ENCODE peak calls at places on chromosomes 11 and 22, in six cellular contexts. One of them, this sample, is unnamed.

GRCh38 chr11:35802221-35802620 is 139.6 kb downstream of the TRIM44 start:
- DNase-seq in IMR-90: no peak
- DNase-seq in uterus: no peak
- DNase-seq in endodermal cell: no peak
- DNase-seq in esophagus muscularis mucosa: no peak
- DNase-seq in MM.1S: no peak
- DNase-seq in this sample: no peak

GRCh38 chr11:83521647-83522596 is 235.8 kb upstream of the CCDC90B start:
- DNase-seq in MM.1S: no peak
- DNase-seq in uterus: no peak
- DNase-seq in IMR-90: peak
- DNase-seq in endodermal cell: peak
- DNase-seq in esophagus muscularis mucosa: peak
- DNase-seq in this sample: peak

GRCh38 chr11:67238894-67239794 is 27.1 kb upstream of the GRK2 start:
- DNase-seq in MM.1S: peak
- DNase-seq in IMR-90: peak
- DNase-seq in esophagus muscularis mucosa: no peak
- DNase-seq in uterus: no peak
- DNase-seq in endodermal cell: no peak
- DNase-seq in this sample: peak

GRCh38 chr11:19614370-19614936 is 98.2 kb upstream of the NAV2 start:
- DNase-seq in esophagus muscularis mucosa: no peak
- DNase-seq in IMR-90: no peak
- DNase-seq in endodermal cell: no peak
- DNase-seq in uterus: no peak
- DNase-seq in MM.1S: no peak
- DNase-seq in this sample: no peak

GRCh38 chr11:44849424-44849823 is 101.3 kb downstream of the TP53I11 start:
- DNase-seq in uterus: no peak
- DNase-seq in MM.1S: no peak
- DNase-seq in endodermal cell: no peak
- DNase-seq in IMR-90: no peak
- DNase-seq in esophagus muscularis mucosa: no peak
- DNase-seq in this sample: no peak

GRCh38 chr11:35515224-35515623 is 10.2 kb downstream of the PAMR1 start:
- DNase-seq in esophagus muscularis mucosa: peak
- DNase-seq in endodermal cell: no peak
- DNase-seq in MM.1S: no peak
- DNase-seq in IMR-90: peak
- DNase-seq in uterus: no peak
- DNase-seq in this sample: peak

GRCh38 chr11:60887531-60887930 is 18.9 kb downstream of the PRPF19 start:
- DNase-seq in IMR-90: peak
- DNase-seq in MM.1S: peak
- DNase-seq in endodermal cell: peak
- DNase-seq in uterus: no peak
- DNase-seq in esophagus muscularis mucosa: no peak
- DNase-seq in this sample: peak

GRCh38 chr11:35964846-35965245 is 21.0 kb downstream of the LDLRAD3 start:
- DNase-seq in endodermal cell: no peak
- DNase-seq in uterus: no peak
- DNase-seq in MM.1S: no peak
- DNase-seq in esophagus muscularis mucosa: no peak
- DNase-seq in IMR-90: no peak
- DNase-seq in this sample: no peak

GRCh38 chr11:102940714-102941588 is 14.6 kb downstream of the MMP13 start:
- DNase-seq in IMR-90: peak
- DNase-seq in MM.1S: peak
- DNase-seq in uterus: no peak
- DNase-seq in endodermal cell: peak
- DNase-seq in esophagus muscularis mucosa: no peak
- DNase-seq in this sample: peak

DNA sequence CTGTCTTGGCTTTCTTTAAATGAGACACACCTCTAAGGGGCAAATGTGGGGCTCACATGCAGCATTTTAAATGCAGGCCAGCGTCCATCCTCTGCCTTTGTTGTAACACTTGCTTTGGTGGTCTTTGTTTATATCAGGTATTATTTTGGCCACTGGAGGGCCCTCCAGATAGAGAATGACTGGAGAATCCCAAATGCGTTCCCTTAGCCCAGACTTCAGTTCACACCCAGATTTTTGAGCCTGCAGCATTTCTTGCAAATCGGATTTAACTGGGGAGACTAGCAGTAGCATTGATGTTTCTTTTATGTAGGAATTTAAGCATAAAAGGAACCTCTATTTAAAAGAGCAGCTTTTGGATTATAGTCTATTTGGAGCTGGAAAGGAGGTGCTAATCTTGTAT is 200.2 kb upstream of the SORL1-AS1 start:
- DNase-seq in esophagus muscularis mucosa: no peak
- DNase-seq in MM.1S: no peak
- DNase-seq in uterus: no peak
- DNase-seq in IMR-90: no peak
- DNase-seq in endodermal cell: no peak
- DNase-seq in this sample: peak
- TF ChIP-seq CTCF in esophagus muscularis mucosa: peak
- TF ChIP-seq CTCF in MM.1S: no peak
- TF ChIP-seq CTCF in uterus: peak
- TF ChIP-seq CTCF in IMR-90: peak
- TF ChIP-seq CTCF in endodermal cell: peak
- TF ChIP-seq CTCF in this sample: peak

GRCh38 chr11:122976734-122977454 is 4.7 kb downstream of the BSX start:
- DNase-seq in endodermal cell: peak
- DNase-seq in MM.1S: no peak
- DNase-seq in IMR-90: no peak
- DNase-seq in esophagus muscularis mucosa: no peak
- DNase-seq in uterus: no peak
- DNase-seq in this sample: no peak

GRCh38 chr11:122979815-122980656 is 1.6 kb downstream of the BSX start:
- DNase-seq in endodermal cell: peak
- DNase-seq in uterus: no peak
- DNase-seq in IMR-90: no peak
- DNase-seq in esophagus muscularis mucosa: no peak
- DNase-seq in MM.1S: no peak
- DNase-seq in this sample: no peak

GRCh38 chr11:122978303-122978620 is 3.4 kb downstream of the BSX start:
- DNase-seq in endodermal cell: no peak
- DNase-seq in IMR-90: no peak
- DNase-seq in MM.1S: no peak
- DNase-seq in esophagus muscularis mucosa: no peak
- DNase-seq in uterus: no peak
- DNase-seq in this sample: no peak

GRCh38 chr11:122977455-122978302 is 4.0 kb downstream of the BSX start:
- DNase-seq in uterus: no peak
- DNase-seq in esophagus muscularis mucosa: no peak
- DNase-seq in IMR-90: no peak
- DNase-seq in endodermal cell: peak
- DNase-seq in MM.1S: no peak
- DNase-seq in this sample: no peak

DNA sequence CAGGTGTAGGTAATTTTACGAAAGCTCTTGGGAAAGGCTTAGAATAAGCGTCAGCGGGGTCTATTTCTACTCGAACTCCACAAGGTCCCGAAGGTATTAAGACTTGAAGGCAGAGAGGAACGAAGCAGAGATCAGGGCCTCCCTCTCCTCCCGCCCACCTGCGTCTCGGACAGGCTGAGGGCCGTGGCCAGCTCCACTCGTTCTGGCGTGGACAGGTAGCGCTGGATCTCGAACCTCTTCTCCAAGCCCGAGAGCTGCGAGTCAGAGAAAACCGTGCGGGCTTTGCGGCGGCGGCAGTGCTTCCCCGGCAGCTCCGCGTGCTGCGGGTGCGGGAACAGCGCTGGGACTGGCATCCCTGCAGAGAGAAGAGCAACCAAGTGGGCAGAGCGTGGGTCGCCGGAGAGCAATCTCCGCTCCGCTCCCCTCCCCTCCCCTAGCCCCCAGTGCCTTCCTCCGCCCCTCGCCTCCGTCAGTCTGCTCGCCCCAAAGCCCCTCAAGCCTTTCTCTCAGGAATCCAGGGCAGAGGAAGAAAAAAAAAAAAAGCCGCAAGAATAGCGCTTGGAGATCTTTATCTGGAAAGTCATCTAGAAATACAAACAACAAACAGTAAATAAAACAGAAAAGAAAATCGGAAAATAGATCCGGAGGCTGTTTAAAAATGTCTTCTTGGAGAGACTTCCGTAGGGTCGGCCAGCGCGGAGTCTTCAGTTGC is 2.4 kb downstream of the BSX start:
- DNase-seq in uterus: no peak
- DNase-seq in MM.1S: no peak
- DNase-seq in endodermal cell: peak
- DNase-seq in IMR-90: no peak
- DNase-seq in esophagus muscularis mucosa: no peak
- DNase-seq in this sample: no peak
- H3K4me3 ChIP-seq in uterus: no peak
- H3K4me3 ChIP-seq in MM.1S: no peak
- H3K4me3 ChIP-seq in endodermal cell: peak
- H3K4me3 ChIP-seq in IMR-90: no peak
- H3K4me3 ChIP-seq in esophagus muscularis mucosa: no peak
- H3K4me3 ChIP-seq in this sample: no peak

DNA sequence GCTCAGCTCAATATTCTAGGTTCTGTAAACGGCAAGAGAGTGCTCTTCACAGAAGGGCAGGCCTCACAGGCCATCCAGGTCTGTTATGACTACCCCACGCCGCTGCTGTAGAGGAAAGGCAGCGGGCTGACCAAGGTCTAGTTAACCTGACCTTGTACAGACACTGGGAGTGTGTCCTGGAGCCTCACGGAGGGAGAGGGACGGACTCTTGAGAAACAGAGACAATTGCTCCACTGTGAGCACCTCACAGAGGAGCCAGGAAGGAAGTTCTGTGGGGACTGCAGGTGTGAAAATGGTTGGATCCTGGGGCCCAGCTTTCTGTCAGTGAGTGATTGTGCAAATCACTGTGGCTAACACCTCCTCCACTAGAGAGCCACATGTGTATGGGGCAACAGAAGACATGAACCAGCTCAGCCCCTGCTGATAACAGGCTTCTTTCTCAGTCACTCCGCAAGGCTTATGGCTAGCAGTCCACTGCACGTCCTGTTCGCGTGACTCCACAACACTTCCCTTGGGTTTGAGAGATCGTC is 31.4 kb upstream of the YPEL1 start:
- DNase-seq in uterus: no peak
- DNase-seq in esophagus muscularis mucosa: no peak
- DNase-seq in MM.1S: no peak
- DNase-seq in endodermal cell: no peak
- DNase-seq in IMR-90: no peak
- DNase-seq in this sample: no peak
- TF ChIP-seq CTCF in uterus: no peak
- TF ChIP-seq CTCF in esophagus muscularis mucosa: no peak
- TF ChIP-seq CTCF in MM.1S: no peak
- TF ChIP-seq CTCF in endodermal cell: no peak
- TF ChIP-seq CTCF in IMR-90: no peak
- TF ChIP-seq CTCF in this sample: no peak

GRCh38 chr11:704799-705645 is 1.0 kb upstream of the EPS8L2 start:
- DNase-seq in MM.1S: no peak
- DNase-seq in IMR-90: no peak
- DNase-seq in endodermal cell: peak
- DNase-seq in esophagus muscularis mucosa: no peak
- DNase-seq in uterus: no peak
- DNase-seq in this sample: no peak

GRCh38 chr11:704189-704798 is 1.7 kb upstream of the EPS8L2 start:
- DNase-seq in endodermal cell: no peak
- DNase-seq in MM.1S: no peak
- DNase-seq in uterus: no peak
- DNase-seq in IMR-90: no peak
- DNase-seq in esophagus muscularis mucosa: no peak
- DNase-seq in this sample: no peak

GRCh38 chr11:706957-707816 is 1.2 kb downstream of the EPS8L2 start:
- DNase-seq in uterus: no peak
- DNase-seq in endodermal cell: peak
- DNase-seq in esophagus muscularis mucosa: no peak
- DNase-seq in IMR-90: no peak
- DNase-seq in MM.1S: no peak
- DNase-seq in this sample: no peak

GRCh38 chr11:706439-706956 is 467 bp downstream of the EPS8L2 start:
- DNase-seq in endodermal cell: peak
- DNase-seq in IMR-90: peak
- DNase-seq in uterus: no peak
- DNase-seq in esophagus muscularis mucosa: no peak
- DNase-seq in MM.1S: no peak
- DNase-seq in this sample: peak

GRCh38 chr11:705646-706438 is at the start of gene EPS8L2:
- DNase-seq in endodermal cell: peak
- DNase-seq in IMR-90: no peak
- DNase-seq in uterus: no peak
- DNase-seq in esophagus muscularis mucosa: no peak
- DNase-seq in MM.1S: no peak
- DNase-seq in this sample: no peak
- H3K4me3 ChIP-seq in endodermal cell: peak
- H3K4me3 ChIP-seq in IMR-90: peak
- H3K4me3 ChIP-seq in uterus: peak
- H3K4me3 ChIP-seq in esophagus muscularis mucosa: peak
- H3K4me3 ChIP-seq in MM.1S: no peak
- H3K4me3 ChIP-seq in this sample: peak

GRCh38 chr11:2589538-2589934 is 110.3 kb downstream of the KCNQ1OT1 start:
- DNase-seq in IMR-90: no peak
- DNase-seq in MM.1S: no peak
- DNase-seq in endodermal cell: no peak
- DNase-seq in esophagus muscularis mucosa: no peak
- DNase-seq in uterus: no peak
- DNase-seq in this sample: no peak
- TF ChIP-seq CTCF in IMR-90: no peak
- TF ChIP-seq CTCF in MM.1S: no peak
- TF ChIP-seq CTCF in endodermal cell: no peak
- TF ChIP-seq CTCF in esophagus muscularis mucosa: no peak
- TF ChIP-seq CTCF in uterus: no peak
- TF ChIP-seq CTCF in this sample: no peak

DNA sequence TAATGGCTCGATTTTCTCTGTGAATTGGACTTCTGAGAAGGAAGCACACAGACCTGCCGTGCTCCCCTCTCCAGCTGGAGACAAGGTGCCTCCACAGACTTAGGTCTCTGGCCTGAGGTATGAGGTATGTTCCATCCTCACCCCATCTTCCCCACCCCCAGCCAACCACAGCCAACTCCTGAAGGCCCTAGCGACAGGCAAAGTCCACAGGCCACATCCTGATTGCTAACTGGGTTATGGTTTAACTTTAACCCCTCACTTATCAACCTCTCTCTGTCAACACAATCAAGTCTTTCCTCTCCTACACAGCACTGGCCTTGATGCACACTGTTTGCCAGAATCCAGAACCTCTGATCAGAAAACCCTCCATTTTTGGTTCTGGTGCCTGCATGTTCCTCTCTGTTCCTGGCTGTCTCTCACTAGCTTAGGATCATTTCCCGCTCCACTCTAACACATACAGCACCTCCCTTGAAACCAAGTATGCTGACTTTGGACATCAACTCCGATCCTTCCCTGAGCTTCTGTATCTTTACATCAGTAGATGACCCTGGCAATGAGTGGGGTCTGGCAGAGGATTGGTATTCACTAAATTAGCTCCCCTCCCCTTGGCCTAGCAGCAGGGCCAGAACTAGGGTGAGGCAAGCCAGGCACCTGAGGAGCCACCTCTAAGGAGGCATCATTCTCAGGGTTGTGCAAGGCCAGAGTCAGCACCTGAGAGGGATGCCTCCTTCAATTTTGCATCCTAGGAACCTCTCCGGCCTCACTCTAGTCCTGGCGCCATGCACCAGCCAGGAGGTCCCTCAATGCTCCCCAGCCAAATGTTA is 22.0 kb downstream of the JAML start:
- DNase-seq in uterus: no peak
- DNase-seq in IMR-90: no peak
- DNase-seq in MM.1S: no peak
- DNase-seq in endodermal cell: no peak
- DNase-seq in esophagus muscularis mucosa: no peak
- DNase-seq in this sample: no peak
- H3K4me3 ChIP-seq in uterus: no peak
- H3K4me3 ChIP-seq in IMR-90: no peak
- H3K4me3 ChIP-seq in MM.1S: no peak
- H3K4me3 ChIP-seq in endodermal cell: peak
- H3K4me3 ChIP-seq in esophagus muscularis mucosa: no peak
- H3K4me3 ChIP-seq in this sample: no peak

GRCh38 chr11:92960886-92961285 is 8.6 kb upstream of the MTNR1B start:
- DNase-seq in esophagus muscularis mucosa: no peak
- DNase-seq in MM.1S: no peak
- DNase-seq in uterus: no peak
- DNase-seq in endodermal cell: no peak
- DNase-seq in IMR-90: no peak
- DNase-seq in this sample: peak
- TF ChIP-seq CTCF in esophagus muscularis mucosa: no peak
- TF ChIP-seq CTCF in MM.1S: no peak
- TF ChIP-seq CTCF in uterus: no peak
- TF ChIP-seq CTCF in endodermal cell: no peak
- TF ChIP-seq CTCF in IMR-90: no peak
- TF ChIP-seq CTCF in this sample: peak

This sample was measured in fibroblast of mammary gland.